ENCODE peak calls at places on chromosomes 1 and 21, in ten cellular contexts. X, P, Y, K, O, M, E, G, A and B are unnamed samples. For H3K27me3, the result is how much of the 10 kb centered on the place peaks cover.

GRCh38 chr1:113978863-113979702 is at the start of gene OLFML3:
- DNase-seq in X (no peak), P (peak), Y (peak), K (peak), O (peak), M (peak), E (no peak), G (peak), A (peak), B (peak)

GRCh38 chr1:107172450-107172849 is 31.6 kb downstream of the NTNG1 start:
- DNase-seq in X (no peak), P (no peak), Y (no peak), K (no peak), O (no peak), M (no peak), E (no peak), G (no peak), A (no peak), B (no peak)

GRCh38 chr1:41239988-41240610 is 2.0 kb downstream of the SCMH1 start:
- DNase-seq in X (no peak), P (no peak), Y (no peak), K (no peak), O (peak), M (no peak), E (no peak), G (no peak), A (no peak), B (no peak)

GRCh38 chr1:3638027-3638426 is 11.9 kb downstream of the WRAP73 start:
- DNase-seq in X (no peak), P (no peak), Y (no peak), K (no peak), O (no peak), M (peak), E (no peak), G (no peak), A (no peak), B (no peak)

GRCh38 chr1:91578320-91579109 is 77.9 kb downstream of the CDC7 start:
- DNase-seq in X (no peak), P (no peak), Y (no peak), K (no peak), O (no peak), M (no peak), E (no peak), G (no peak), A (no peak), B (no peak)

GRCh38 chr1:98119793-98120192 is 199.0 kb upstream of the DPYD start:
- DNase-seq in X (no peak), P (no peak), Y (no peak), K (peak), O (peak), M (no peak), E (no peak), G (peak), A (no peak), B (no peak)

GRCh38 chr1:160437432-160438319 is 37.3 kb downstream of the VANGL2 start:
- DNase-seq in X (peak), P (no peak), Y (no peak), K (no peak), O (no peak), M (no peak), E (no peak), G (no peak), A (no peak), B (no peak)

GRCh38 chr21:17793271-17793670 is 25.9 kb downstream of the C21orf91 start:
- DNase-seq in X (no peak), P (no peak), Y (no peak), K (no peak), O (no peak), M (no peak), E (no peak), G (no peak), A (no peak), B (no peak)

GRCh38 chr1:117592155-117592554 is 13.7 kb upstream of the TENT5C start:
- DNase-seq in X (no peak), P (no peak), Y (no peak), K (no peak), O (no peak), M (no peak), E (no peak), G (no peak), A (no peak), B (no peak)

GRCh38 chr1:218164930-218165686 is 120.0 kb upstream of the RRP15 start:
- DNase-seq in X (no peak), P (no peak), Y (peak), K (peak), O (peak), M (peak), E (no peak), G (peak), A (peak), B (no peak)

GRCh38 chr1:223341111-223341510 is 22.9 kb downstream of the SUSD4 start:
- DNase-seq in X (no peak), P (no peak), Y (peak), K (no peak), O (peak), M (peak), E (no peak), G (no peak), A (peak), B (peak)

GRCh38 chr1:30664103-30664755 is 59.2 kb downstream of the MATN1 start:
- DNase-seq in X (no peak), P (no peak), Y (no peak), K (no peak), O (no peak), M (no peak), E (no peak), G (no peak), A (no peak), B (no peak)

GRCh38 chr1:30660241-30660640 is 63.1 kb downstream of the MATN1 start:
- DNase-seq in X (no peak), P (no peak), Y (no peak), K (no peak), O (no peak), M (no peak), E (no peak), G (no peak), A (no peak), B (no peak)

GRCh38 chr1:30661311-30661710 is 62.1 kb downstream of the MATN1 start:
- DNase-seq in X (no peak), P (no peak), Y (no peak), K (no peak), O (no peak), M (no peak), E (no peak), G (no peak), A (no peak), B (peak)

GRCh38 chr1:30663596-30664091 is 59.7 kb downstream of the MATN1 start:
- DNase-seq in X (no peak), P (no peak), Y (no peak), K (no peak), O (no peak), M (no peak), E (no peak), G (peak), A (no peak), B (no peak)

DNA sequence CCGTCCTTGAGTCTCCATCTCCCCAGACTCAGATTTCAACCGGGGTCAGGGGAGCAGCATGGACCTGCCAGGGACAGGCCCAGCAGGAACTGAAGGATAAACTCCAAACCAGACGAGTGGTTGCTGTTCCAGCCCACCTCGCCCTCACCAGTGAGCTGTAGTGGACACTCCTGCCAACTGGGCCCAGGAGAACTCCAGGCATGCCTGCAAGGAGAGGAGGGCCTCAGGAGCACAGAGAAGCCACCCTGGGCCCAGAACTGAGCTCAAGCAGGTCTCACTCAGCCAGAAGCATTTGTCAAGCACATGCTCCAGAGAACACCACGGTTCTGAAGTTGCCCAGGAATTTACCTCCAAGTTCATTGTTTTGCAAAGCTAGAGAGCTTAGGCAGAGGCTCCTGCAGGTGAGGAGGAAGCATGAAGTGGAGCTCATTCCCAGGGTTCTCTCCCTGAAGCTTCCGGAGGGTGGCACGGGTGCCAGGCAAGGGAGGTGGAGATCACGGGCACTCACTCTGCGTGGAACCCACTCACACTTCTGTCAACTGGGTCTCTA is 61.0 kb downstream of the MATN1 start:
- DNase-seq in X (no peak), P (no peak), Y (no peak), K (no peak), O (no peak), M (no peak), E (no peak), G (no peak), A (no peak), B (no peak)
- H3K27me3 ChIP-seq in X (under half), P (under half), Y (under half), K (under half), O (under half), M (under half), E (under half), G (under half), A (under half), B (under half)

DNA sequence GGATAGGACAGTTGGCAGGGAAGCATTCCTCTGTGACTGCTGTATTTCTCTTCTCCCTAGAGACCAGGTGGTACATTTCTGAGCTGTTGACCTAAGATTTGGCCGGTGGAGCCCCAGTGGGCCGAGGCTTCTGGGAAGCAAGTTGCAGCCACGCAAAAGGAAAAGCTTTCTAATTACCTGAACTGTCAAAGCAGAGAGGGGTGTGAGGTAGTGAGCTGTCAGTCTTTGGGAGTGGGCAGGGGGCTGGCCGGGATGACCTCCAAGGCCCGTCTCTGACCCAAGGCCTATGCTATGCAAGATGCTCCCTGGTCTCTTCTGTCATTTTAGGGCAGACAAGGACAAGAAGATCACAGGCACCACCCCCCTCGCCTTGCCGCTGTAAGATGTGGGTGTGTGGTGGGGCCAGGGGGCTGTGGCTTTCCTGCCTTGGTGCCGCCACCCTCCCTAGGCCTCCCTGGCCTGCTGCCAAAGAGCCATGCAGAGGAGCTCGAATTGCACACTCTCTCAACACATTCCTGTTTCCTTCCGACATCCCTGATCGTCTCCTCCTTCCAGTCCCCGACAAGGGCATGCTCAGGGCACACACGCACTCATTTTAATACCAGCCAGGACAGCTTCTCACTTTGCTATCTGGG is 7.7 kb downstream of the PADI1 start:
- DNase-seq in X (peak), P (no peak), Y (peak), K (no peak), O (peak), M (peak), E (peak), G (peak), A (peak), B (no peak)
- H3K27me3 ChIP-seq in X (under half), P (under half), Y (under half), K (under half), O (under half), M (under half), E (under half), G (under half), A (under half), B (under half)

GRCh38 chr21:33042812-33043211 is 17.1 kb downstream of the OLIG2 start:
- DNase-seq in X (no peak), P (no peak), Y (no peak), K (no peak), O (peak), M (no peak), E (no peak), G (no peak), A (no peak), B (no peak)
- H3K27me3 ChIP-seq in X (under half), P (half or more), Y (under half), K (under half), O (half or more), M (under half), E (under half), G (half or more), A (under half), B (under half)

GRCh38 chr1:24048205-24048869 is 63.6 kb downstream of the MYOM3 start:
- DNase-seq in X (no peak), P (no peak), Y (no peak), K (no peak), O (no peak), M (no peak), E (no peak), G (no peak), A (no peak), B (no peak)

GRCh38 chr1:24052119-24052695 is 59.7 kb downstream of the MYOM3 start:
- DNase-seq in X (no peak), P (no peak), Y (no peak), K (no peak), O (peak), M (no peak), E (no peak), G (no peak), A (no peak), B (no peak)

GRCh38 chr1:24049709-24050108 is 62.2 kb downstream of the MYOM3 start:
- DNase-seq in X (no peak), P (no peak), Y (no peak), K (no peak), O (no peak), M (no peak), E (no peak), G (no peak), A (no peak), B (no peak)

GRCh38 chr1:24047101-24047459 is 64.9 kb downstream of the MYOM3 start:
- DNase-seq in X (no peak), P (no peak), Y (no peak), K (no peak), O (peak), M (no peak), E (no peak), G (no peak), A (peak), B (no peak)

DNA sequence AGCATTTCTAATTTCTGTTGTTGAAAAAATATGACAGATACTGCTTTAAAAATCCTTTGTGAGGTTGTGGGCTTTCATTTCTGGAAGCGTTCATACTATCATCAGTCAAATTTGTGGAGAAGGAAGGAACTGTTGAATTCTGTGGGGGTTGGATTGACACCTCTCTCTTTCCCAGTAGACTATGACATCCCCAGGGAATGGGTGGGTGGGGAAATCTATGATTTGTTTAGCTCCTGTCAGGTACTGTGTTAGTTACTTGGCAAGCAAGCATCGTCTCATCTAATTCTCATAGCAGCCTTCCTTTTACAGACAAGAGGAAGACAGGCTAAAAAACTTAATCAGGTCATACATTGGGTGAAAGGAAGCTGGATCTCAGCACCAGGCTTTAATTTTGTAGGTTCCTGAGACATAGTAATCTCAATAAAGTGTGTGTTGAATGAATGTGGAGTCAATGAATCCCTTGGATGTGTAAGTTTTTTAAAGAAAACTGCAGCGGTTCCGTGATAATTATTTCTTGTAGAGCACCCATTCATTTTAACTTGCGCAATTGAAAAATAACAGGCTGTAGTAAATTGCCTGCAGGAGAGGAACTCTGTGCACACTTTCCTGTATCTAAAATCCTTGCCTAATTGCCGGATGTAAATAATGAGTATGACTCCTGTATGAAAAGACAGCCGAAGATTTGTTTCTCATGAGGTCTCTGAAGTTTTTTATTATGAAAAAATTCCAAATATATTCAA is 60.6 kb downstream of the MYOM3 start:
- DNase-seq in X (no peak), P (no peak), Y (no peak), K (no peak), O (peak), M (no peak), E (no peak), G (no peak), A (no peak), B (no peak)
- H3K27me3 ChIP-seq in X (under half), P (under half), Y (under half), K (under half), O (under half), M (under half), E (under half), G (under half), A (under half), B (under half)

GRCh38 chr21:36563301-36563926 is 83.5 kb upstream of the CLDN14 start:
- DNase-seq in X (no peak), P (no peak), Y (no peak), K (no peak), O (no peak), M (no peak), E (no peak), G (no peak), A (no peak), B (no peak)
- H3K27me3 ChIP-seq in X (under half), P (under half), Y (under half), K (under half), O (under half), M (under half), E (under half), G (under half), A (under half), B (under half)